ENCODE peak calls at places on chromosomes 6 and 20, in four cellular contexts. C, U, A and J are unnamed samples.

GRCh38 chr6:88177961-88178464 is 11.9 kb upstream of the CNR1 start:
- DNase-seq in C (peak; percentile 17), U (no peak), A (no peak), J (peak; percentile 35)

GRCh38 chr20:4064118-4064962 is 49.0 kb upstream of the RNF24 start:
- DNase-seq in A (peak; percentile 26), U (no peak), C (peak; percentile 92), J (peak; percentile 61)

GRCh38 chr6:20379231-20379630 is 22.4 kb upstream of the E2F3 start:
- DNase-seq in C (peak; percentile 29), U (no peak), A (no peak), J (no peak)

GRCh38 chr6:79574636-79575035 is 37.4 kb upstream of the LCA5 start:
- DNase-seq in C (peak; percentile 90), A (no peak), U (no peak), J (peak; percentile 31)

GRCh38 chr6:139407718-139408222 is 33.3 kb upstream of the CITED2 start:
- DNase-seq in C (peak; percentile 100), A (no peak), U (no peak), J (peak; percentile 45)

GRCh38 chr6:34340394-34340793 is 52.1 kb downstream of the NUDT3 start:
- DNase-seq in A (no peak), U (no peak), C (no peak), J (no peak)

GRCh38 chr20:10313215-10313614 is 94.6 kb downstream of the SNAP25 start:
- DNase-seq in A (no peak), U (no peak), C (peak; percentile 50), J (no peak)

GRCh38 chr6:72704979-72705378 is 83.1 kb downstream of the KCNQ5 start:
- DNase-seq in C (no peak), A (peak; percentile 1), U (no peak), J (peak; percentile 3)

GRCh38 chr6:43644940-43645612 is at the start of gene RSPH9:
- DNase-seq in C (peak; percentile 72), A (peak; percentile 75), U (no peak), J (no peak)